ENCODE peak calls at places on chromosomes 13 and 19, in nine cellular contexts. B is NCI-H1092, D is PC-3, G is dermis microvascular lymphatic vessel endothelial cell, M is uterus, P is A172, Z is AG20443, U is suprapubic skin, K is myocyte. O is an unnamed sample.
A peak's percentile ranks its signal among the peaks of the same experiment; 100 is the strongest.

GRCh38 chr13:46101002-46101401 is 3.8 kb downstream of the CPB2 start:
- DNase-seq in B (no peak), D (no peak), G (no peak), M (no peak), P (no peak), Z (no peak), U (no peak), K (no peak), O (no peak)

GRCh38 chr13:88189724-88190123 is 518.6 kb downstream of the SLITRK5 start:
- DNase-seq in B (no peak), D (no peak), G (no peak), M (no peak), P (no peak), Z (no peak), U (no peak), K (no peak), O (no peak)

GRCh38 chr13:30862707-30863106 is 43.4 kb upstream of the MEDAG start:
- DNase-seq in B (no peak), D (no peak), G (no peak), M (peak; percentile 75), P (no peak), Z (no peak), U (no peak), K (peak; percentile 88), O (no peak)

GRCh38 chr13:55029280-55029679 is 2000.7 kb downstream of the OLFM4 start:
- DNase-seq in B (no peak), D (no peak), G (no peak), M (no peak), P (no peak), Z (no peak), U (no peak), K (no peak), O (no peak)

GRCh38 chr13:113820813-113821651 is 42.8 kb downstream of the GAS6 start:
- DNase-seq in B (peak; percentile 87), D (peak; percentile 82), G (peak; percentile 92), M (peak; percentile 87), P (peak; percentile 97), Z (peak; percentile 91), U (peak; percentile 91), K (peak; percentile 98), O (peak; percentile 92)

GRCh38 chr13:32415019-32415418 is 12.9 kb downstream of the N4BP2L1 start:
- DNase-seq in B (no peak), D (peak; percentile 20), G (peak; percentile 11), M (no peak), P (no peak), Z (peak; percentile 25), U (no peak), K (no peak), O (no peak)

GRCh38 chr13:107209811-107210210 is 641.9 kb upstream of the ARGLU1 start:
- DNase-seq in B (no peak), D (peak; percentile 29), G (peak; percentile 57), M (no peak), P (no peak), Z (no peak), U (no peak), K (no peak), O (no peak)

GRCh38 chr19:5951338-5951861 is 26.5 kb downstream of the RANBP3 start:
- DNase-seq in B (no peak), D (no peak), G (no peak), M (no peak), P (no peak), Z (no peak), U (no peak), K (no peak), O (no peak)

GRCh38 chr19:18886972-18887371 is 9.0 kb downstream of the CERS1 start:
- DNase-seq in B (no peak), D (no peak), G (no peak), M (no peak), P (no peak), Z (no peak), U (no peak), K (no peak), O (no peak)

GRCh38 chr19:49222528-49222927 is 64.9 kb downstream of the TRPM4 start:
- DNase-seq in B (no peak), D (no peak), G (no peak), M (no peak), P (no peak), Z (no peak), U (no peak), K (no peak), O (no peak)

GRCh38 chr13:21668665-21669599 is 1.9 kb upstream of the FGF9 start:
- DNase-seq in B (no peak), D (no peak), G (peak; percentile 8), M (no peak), P (no peak), Z (peak; percentile 74), U (no peak), K (peak; percentile 49), O (peak; percentile 57)

GRCh38 chr13:101751488-101751887 is 299.0 kb downstream of the ITGBL1 start:
- DNase-seq in B (peak; percentile 40), D (peak; percentile 92), G (peak; percentile 87), M (no peak), P (peak; percentile 55), Z (no peak), U (no peak), K (no peak), O (no peak)

GRCh38 chr19:52689804-52690394 is 44.9 kb downstream of the ZNF611 start:
- DNase-seq in B (no peak), D (no peak), G (no peak), M (peak; percentile 53), P (no peak), Z (peak; percentile 48), U (peak; percentile 87), K (no peak), O (no peak)

O was measured in AG08396.